ENCODE peak calls at places on chromosomes 16 and 17, in nine cellular contexts. One of them, this sample, is unnamed.
A peak's percentile ranks its signal among the peaks of the same experiment; 100 is the strongest.

GRCh38 chr17:38578229-38578628 is 27.5 kb downstream of the SRCIN1 start:
- DNase-seq in upper lobe of right lung: no peak
- DNase-seq in ascending aorta: no peak
- DNase-seq in stimulated activated CD4-positive, alpha-beta T cell treated with anti-CD3 and anti-CD28 coated beads, TNF-alpha, amount 100 ng/mL, for 4 hours: no peak
- DNase-seq in effector memory CD8-positive, alpha-beta T cell: no peak
- DNase-seq in neural progenitor cell: peak; percentile 72
- DNase-seq in activated T-cell treated with anti-CD3 and anti-CD28 coated beads, Interleukin-2, amount 50 U/mL, for 4 hours: no peak
- DNase-seq in cardiac muscle cell: no peak
- DNase-seq in thoracic aorta: no peak
- DNase-seq in this sample: no peak

GRCh38 chr17:69712801-69713311 is 298.4 kb downstream of the MAP2K6 start:
- DNase-seq in effector memory CD8-positive, alpha-beta T cell: no peak
- DNase-seq in neural progenitor cell: no peak
- DNase-seq in ascending aorta: no peak
- DNase-seq in stimulated activated CD4-positive, alpha-beta T cell treated with anti-CD3 and anti-CD28 coated beads, TNF-alpha, amount 100 ng/mL, for 4 hours: no peak
- DNase-seq in thoracic aorta: no peak
- DNase-seq in cardiac muscle cell: no peak
- DNase-seq in upper lobe of right lung: no peak
- DNase-seq in activated T-cell treated with anti-CD3 and anti-CD28 coated beads, Interleukin-2, amount 50 U/mL, for 4 hours: no peak
- DNase-seq in this sample: no peak

GRCh38 chr17:16887523-16888095 is 84.3 kb downstream of the TNFRSF13B start:
- DNase-seq in effector memory CD8-positive, alpha-beta T cell: no peak
- DNase-seq in stimulated activated CD4-positive, alpha-beta T cell treated with anti-CD3 and anti-CD28 coated beads, TNF-alpha, amount 100 ng/mL, for 4 hours: no peak
- DNase-seq in thoracic aorta: no peak
- DNase-seq in neural progenitor cell: no peak
- DNase-seq in cardiac muscle cell: no peak
- DNase-seq in ascending aorta: no peak
- DNase-seq in upper lobe of right lung: no peak
- DNase-seq in activated T-cell treated with anti-CD3 and anti-CD28 coated beads, Interleukin-2, amount 50 U/mL, for 4 hours: no peak
- DNase-seq in this sample: no peak

GRCh38 chr17:43676471-43676870 is 14.7 kb upstream of the MEOX1 start:
- DNase-seq in effector memory CD8-positive, alpha-beta T cell: no peak
- DNase-seq in cardiac muscle cell: no peak
- DNase-seq in thoracic aorta: no peak
- DNase-seq in stimulated activated CD4-positive, alpha-beta T cell treated with anti-CD3 and anti-CD28 coated beads, TNF-alpha, amount 100 ng/mL, for 4 hours: no peak
- DNase-seq in upper lobe of right lung: no peak
- DNase-seq in neural progenitor cell: no peak
- DNase-seq in activated T-cell treated with anti-CD3 and anti-CD28 coated beads, Interleukin-2, amount 50 U/mL, for 4 hours: no peak
- DNase-seq in ascending aorta: no peak
- DNase-seq in this sample: no peak

GRCh38 chr16:85168732-85169256 is 56.5 kb upstream of the CIBAR2 start:
- DNase-seq in upper lobe of right lung: no peak
- DNase-seq in cardiac muscle cell: peak; percentile 74
- DNase-seq in thoracic aorta: no peak
- DNase-seq in neural progenitor cell: peak; percentile 86
- DNase-seq in activated T-cell treated with anti-CD3 and anti-CD28 coated beads, Interleukin-2, amount 50 U/mL, for 4 hours: no peak
- DNase-seq in effector memory CD8-positive, alpha-beta T cell: no peak
- DNase-seq in ascending aorta: no peak
- DNase-seq in stimulated activated CD4-positive, alpha-beta T cell treated with anti-CD3 and anti-CD28 coated beads, TNF-alpha, amount 100 ng/mL, for 4 hours: no peak
- DNase-seq in this sample: no peak

GRCh38 chr17:34146440-34147043 is 108.5 kb upstream of the CCL2 start:
- DNase-seq in stimulated activated CD4-positive, alpha-beta T cell treated with anti-CD3 and anti-CD28 coated beads, TNF-alpha, amount 100 ng/mL, for 4 hours: peak; percentile 11
- DNase-seq in neural progenitor cell: peak; percentile 77
- DNase-seq in upper lobe of right lung: peak; percentile 77
- DNase-seq in ascending aorta: no peak
- DNase-seq in cardiac muscle cell: peak; percentile 52
- DNase-seq in effector memory CD8-positive, alpha-beta T cell: peak; percentile 23
- DNase-seq in activated T-cell treated with anti-CD3 and anti-CD28 coated beads, Interleukin-2, amount 50 U/mL, for 4 hours: peak; percentile 19
- DNase-seq in thoracic aorta: no peak
- DNase-seq in this sample: no peak

GRCh38 chr17:49249292-49249794 is 18.8 kb upstream of the PHOSPHO1 start:
- DNase-seq in effector memory CD8-positive, alpha-beta T cell: no peak
- DNase-seq in stimulated activated CD4-positive, alpha-beta T cell treated with anti-CD3 and anti-CD28 coated beads, TNF-alpha, amount 100 ng/mL, for 4 hours: no peak
- DNase-seq in activated T-cell treated with anti-CD3 and anti-CD28 coated beads, Interleukin-2, amount 50 U/mL, for 4 hours: no peak
- DNase-seq in neural progenitor cell: no peak
- DNase-seq in thoracic aorta: no peak
- DNase-seq in cardiac muscle cell: peak; percentile 16
- DNase-seq in upper lobe of right lung: peak; percentile 66
- DNase-seq in ascending aorta: no peak
- DNase-seq in this sample: no peak

GRCh38 chr16:51854401-51854951 is 692.5 kb downstream of the TOX3 start:
- DNase-seq in neural progenitor cell: no peak
- DNase-seq in upper lobe of right lung: no peak
- DNase-seq in effector memory CD8-positive, alpha-beta T cell: no peak
- DNase-seq in activated T-cell treated with anti-CD3 and anti-CD28 coated beads, Interleukin-2, amount 50 U/mL, for 4 hours: no peak
- DNase-seq in cardiac muscle cell: no peak
- DNase-seq in thoracic aorta: no peak
- DNase-seq in stimulated activated CD4-positive, alpha-beta T cell treated with anti-CD3 and anti-CD28 coated beads, TNF-alpha, amount 100 ng/mL, for 4 hours: no peak
- DNase-seq in ascending aorta: no peak
- DNase-seq in this sample: no peak

GRCh38 chr17:9959377-9959981 is 54.4 kb upstream of the RCVRN start:
- DNase-seq in upper lobe of right lung: peak; percentile 61
- DNase-seq in stimulated activated CD4-positive, alpha-beta T cell treated with anti-CD3 and anti-CD28 coated beads, TNF-alpha, amount 100 ng/mL, for 4 hours: no peak
- DNase-seq in neural progenitor cell: peak; percentile 87
- DNase-seq in ascending aorta: no peak
- DNase-seq in cardiac muscle cell: peak; percentile 69
- DNase-seq in activated T-cell treated with anti-CD3 and anti-CD28 coated beads, Interleukin-2, amount 50 U/mL, for 4 hours: no peak
- DNase-seq in thoracic aorta: no peak
- DNase-seq in effector memory CD8-positive, alpha-beta T cell: no peak
- DNase-seq in this sample: no peak

GRCh38 chr17:596763-597644 is 117.6 kb downstream of the VPS53 start:
- DNase-seq in cardiac muscle cell: no peak
- DNase-seq in stimulated activated CD4-positive, alpha-beta T cell treated with anti-CD3 and anti-CD28 coated beads, TNF-alpha, amount 100 ng/mL, for 4 hours: peak; percentile 5
- DNase-seq in neural progenitor cell: no peak
- DNase-seq in thoracic aorta: no peak
- DNase-seq in effector memory CD8-positive, alpha-beta T cell: no peak
- DNase-seq in ascending aorta: no peak
- DNase-seq in upper lobe of right lung: no peak
- DNase-seq in activated T-cell treated with anti-CD3 and anti-CD28 coated beads, Interleukin-2, amount 50 U/mL, for 4 hours: no peak
- DNase-seq in this sample: no peak

GRCh38 chr16:56744996-56745640 is 15.2 kb downstream of the NUP93 start:
- DNase-seq in neural progenitor cell: peak; percentile 34
- DNase-seq in activated T-cell treated with anti-CD3 and anti-CD28 coated beads, Interleukin-2, amount 50 U/mL, for 4 hours: no peak
- DNase-seq in thoracic aorta: no peak
- DNase-seq in effector memory CD8-positive, alpha-beta T cell: no peak
- DNase-seq in ascending aorta: no peak
- DNase-seq in stimulated activated CD4-positive, alpha-beta T cell treated with anti-CD3 and anti-CD28 coated beads, TNF-alpha, amount 100 ng/mL, for 4 hours: no peak
- DNase-seq in cardiac muscle cell: peak; percentile 90
- DNase-seq in upper lobe of right lung: no peak
- DNase-seq in this sample: no peak

GRCh38 chr16:24983521-24983920 is 31.6 kb downstream of the ARHGAP17 start:
- DNase-seq in thoracic aorta: no peak
- DNase-seq in neural progenitor cell: no peak
- DNase-seq in effector memory CD8-positive, alpha-beta T cell: no peak
- DNase-seq in upper lobe of right lung: no peak
- DNase-seq in stimulated activated CD4-positive, alpha-beta T cell treated with anti-CD3 and anti-CD28 coated beads, TNF-alpha, amount 100 ng/mL, for 4 hours: no peak
- DNase-seq in activated T-cell treated with anti-CD3 and anti-CD28 coated beads, Interleukin-2, amount 50 U/mL, for 4 hours: no peak
- DNase-seq in ascending aorta: no peak
- DNase-seq in cardiac muscle cell: no peak
- DNase-seq in this sample: no peak

GRCh38 chr17:851986-852385 is 69.8 kb downstream of the MRM3 start:
- DNase-seq in cardiac muscle cell: no peak
- DNase-seq in effector memory CD8-positive, alpha-beta T cell: no peak
- DNase-seq in upper lobe of right lung: no peak
- DNase-seq in thoracic aorta: no peak
- DNase-seq in stimulated activated CD4-positive, alpha-beta T cell treated with anti-CD3 and anti-CD28 coated beads, TNF-alpha, amount 100 ng/mL, for 4 hours: no peak
- DNase-seq in neural progenitor cell: no peak
- DNase-seq in activated T-cell treated with anti-CD3 and anti-CD28 coated beads, Interleukin-2, amount 50 U/mL, for 4 hours: no peak
- DNase-seq in ascending aorta: no peak
- DNase-seq in this sample: no peak

GRCh38 chr16:17529982-17530760 is 59.4 kb upstream of the XYLT1 start:
- DNase-seq in cardiac muscle cell: no peak
- DNase-seq in stimulated activated CD4-positive, alpha-beta T cell treated with anti-CD3 and anti-CD28 coated beads, TNF-alpha, amount 100 ng/mL, for 4 hours: no peak
- DNase-seq in ascending aorta: no peak
- DNase-seq in thoracic aorta: no peak
- DNase-seq in neural progenitor cell: no peak
- DNase-seq in effector memory CD8-positive, alpha-beta T cell: peak; percentile 12
- DNase-seq in upper lobe of right lung: no peak
- DNase-seq in activated T-cell treated with anti-CD3 and anti-CD28 coated beads, Interleukin-2, amount 50 U/mL, for 4 hours: no peak
- DNase-seq in this sample: no peak

GRCh38 chr17:50534222-50534978 is 1.9 kb downstream of the EPN3 start:
- DNase-seq in effector memory CD8-positive, alpha-beta T cell: no peak
- DNase-seq in thoracic aorta: no peak
- DNase-seq in cardiac muscle cell: no peak
- DNase-seq in neural progenitor cell: peak; percentile 55
- DNase-seq in upper lobe of right lung: no peak
- DNase-seq in activated T-cell treated with anti-CD3 and anti-CD28 coated beads, Interleukin-2, amount 50 U/mL, for 4 hours: no peak
- DNase-seq in stimulated activated CD4-positive, alpha-beta T cell treated with anti-CD3 and anti-CD28 coated beads, TNF-alpha, amount 100 ng/mL, for 4 hours: no peak
- DNase-seq in ascending aorta: no peak
- DNase-seq in this sample: no peak

GRCh38 chr16:83953796-83954576 is 946 bp downstream of the OSGIN1 start:
- DNase-seq in thoracic aorta: no peak
- DNase-seq in cardiac muscle cell: peak; percentile 34
- DNase-seq in effector memory CD8-positive, alpha-beta T cell: no peak
- DNase-seq in upper lobe of right lung: no peak
- DNase-seq in activated T-cell treated with anti-CD3 and anti-CD28 coated beads, Interleukin-2, amount 50 U/mL, for 4 hours: no peak
- DNase-seq in ascending aorta: no peak
- DNase-seq in neural progenitor cell: peak; percentile 54
- DNase-seq in stimulated activated CD4-positive, alpha-beta T cell treated with anti-CD3 and anti-CD28 coated beads, TNF-alpha, amount 100 ng/mL, for 4 hours: no peak
- DNase-seq in this sample: no peak

GRCh38 chr16:85057212-85057889 is 29.8 kb downstream of the KIAA0513 start:
- DNase-seq in ascending aorta: no peak
- DNase-seq in upper lobe of right lung: no peak
- DNase-seq in stimulated activated CD4-positive, alpha-beta T cell treated with anti-CD3 and anti-CD28 coated beads, TNF-alpha, amount 100 ng/mL, for 4 hours: no peak
- DNase-seq in neural progenitor cell: no peak
- DNase-seq in effector memory CD8-positive, alpha-beta T cell: no peak
- DNase-seq in cardiac muscle cell: peak; percentile 52
- DNase-seq in activated T-cell treated with anti-CD3 and anti-CD28 coated beads, Interleukin-2, amount 50 U/mL, for 4 hours: no peak
- DNase-seq in thoracic aorta: no peak
- DNase-seq in this sample: no peak

GRCh38 chr17:7587420-7587786 is 2.5 kb downstream of the SOX15 start:
- DNase-seq in upper lobe of right lung: no peak
- DNase-seq in effector memory CD8-positive, alpha-beta T cell: no peak
- DNase-seq in neural progenitor cell: no peak
- DNase-seq in thoracic aorta: no peak
- DNase-seq in stimulated activated CD4-positive, alpha-beta T cell treated with anti-CD3 and anti-CD28 coated beads, TNF-alpha, amount 100 ng/mL, for 4 hours: no peak
- DNase-seq in cardiac muscle cell: no peak
- DNase-seq in ascending aorta: no peak
- DNase-seq in activated T-cell treated with anti-CD3 and anti-CD28 coated beads, Interleukin-2, amount 50 U/mL, for 4 hours: no peak
- DNase-seq in this sample: peak; percentile 51

GRCh38 chr17:33751702-33752065 is 458.6 kb upstream of the ASIC2 start:
- DNase-seq in thoracic aorta: no peak
- DNase-seq in activated T-cell treated with anti-CD3 and anti-CD28 coated beads, Interleukin-2, amount 50 U/mL, for 4 hours: no peak
- DNase-seq in neural progenitor cell: peak; percentile 76
- DNase-seq in cardiac muscle cell: no peak
- DNase-seq in stimulated activated CD4-positive, alpha-beta T cell treated with anti-CD3 and anti-CD28 coated beads, TNF-alpha, amount 100 ng/mL, for 4 hours: no peak
- DNase-seq in ascending aorta: no peak
- DNase-seq in upper lobe of right lung: no peak
- DNase-seq in effector memory CD8-positive, alpha-beta T cell: no peak
- DNase-seq in this sample: no peak

GRCh38 chr17:7080445-7081041 is 492 bp upstream of the CLEC10A start:
- DNase-seq in stimulated activated CD4-positive, alpha-beta T cell treated with anti-CD3 and anti-CD28 coated beads, TNF-alpha, amount 100 ng/mL, for 4 hours: no peak
- DNase-seq in thoracic aorta: no peak
- DNase-seq in ascending aorta: no peak
- DNase-seq in upper lobe of right lung: no peak
- DNase-seq in effector memory CD8-positive, alpha-beta T cell: no peak
- DNase-seq in activated T-cell treated with anti-CD3 and anti-CD28 coated beads, Interleukin-2, amount 50 U/mL, for 4 hours: no peak
- DNase-seq in cardiac muscle cell: no peak
- DNase-seq in neural progenitor cell: no peak
- DNase-seq in this sample: no peak

GRCh38 chr16:67594956-67595355 is 32.6 kb downstream of the CTCF start:
- DNase-seq in neural progenitor cell: no peak
- DNase-seq in ascending aorta: no peak
- DNase-seq in cardiac muscle cell: no peak
- DNase-seq in thoracic aorta: no peak
- DNase-seq in activated T-cell treated with anti-CD3 and anti-CD28 coated beads, Interleukin-2, amount 50 U/mL, for 4 hours: no peak
- DNase-seq in stimulated activated CD4-positive, alpha-beta T cell treated with anti-CD3 and anti-CD28 coated beads, TNF-alpha, amount 100 ng/mL, for 4 hours: no peak
- DNase-seq in effector memory CD8-positive, alpha-beta T cell: no peak
- DNase-seq in upper lobe of right lung: no peak
- DNase-seq in this sample: no peak

GRCh38 chr16:27083861-27084261 is 17.1 kb downstream of the C16orf82 start:
- DNase-seq in thoracic aorta: no peak
- DNase-seq in upper lobe of right lung: peak; percentile 35
- DNase-seq in neural progenitor cell: peak; percentile 77
- DNase-seq in ascending aorta: no peak
- DNase-seq in stimulated activated CD4-positive, alpha-beta T cell treated with anti-CD3 and anti-CD28 coated beads, TNF-alpha, amount 100 ng/mL, for 4 hours: no peak
- DNase-seq in cardiac muscle cell: peak; percentile 23
- DNase-seq in effector memory CD8-positive, alpha-beta T cell: no peak
- DNase-seq in activated T-cell treated with anti-CD3 and anti-CD28 coated beads, Interleukin-2, amount 50 U/mL, for 4 hours: no peak
- DNase-seq in this sample: no peak

GRCh38 chr17:81831957-81832607 is 1.0 kb downstream of the MCRIP1 start:
- DNase-seq in cardiac muscle cell: no peak
- DNase-seq in upper lobe of right lung: peak; percentile 78
- DNase-seq in activated T-cell treated with anti-CD3 and anti-CD28 coated beads, Interleukin-2, amount 50 U/mL, for 4 hours: peak; percentile 48
- DNase-seq in thoracic aorta: no peak
- DNase-seq in ascending aorta: no peak
- DNase-seq in neural progenitor cell: no peak
- DNase-seq in effector memory CD8-positive, alpha-beta T cell: peak; percentile 47
- DNase-seq in stimulated activated CD4-positive, alpha-beta T cell treated with anti-CD3 and anti-CD28 coated beads, TNF-alpha, amount 100 ng/mL, for 4 hours: no peak
- DNase-seq in this sample: peak; percentile 42

GRCh38 chr17:78415821-78416301 is 37.4 kb downstream of the PGS1 start:
- DNase-seq in effector memory CD8-positive, alpha-beta T cell: no peak
- DNase-seq in upper lobe of right lung: no peak
- DNase-seq in thoracic aorta: no peak
- DNase-seq in ascending aorta: no peak
- DNase-seq in stimulated activated CD4-positive, alpha-beta T cell treated with anti-CD3 and anti-CD28 coated beads, TNF-alpha, amount 100 ng/mL, for 4 hours: no peak
- DNase-seq in cardiac muscle cell: no peak
- DNase-seq in activated T-cell treated with anti-CD3 and anti-CD28 coated beads, Interleukin-2, amount 50 U/mL, for 4 hours: no peak
- DNase-seq in neural progenitor cell: no peak
- DNase-seq in this sample: no peak

GRCh38 chr16:75225092-75225491 is 6.3 kb downstream of the CTRB1 start:
- DNase-seq in stimulated activated CD4-positive, alpha-beta T cell treated with anti-CD3 and anti-CD28 coated beads, TNF-alpha, amount 100 ng/mL, for 4 hours: no peak
- DNase-seq in cardiac muscle cell: no peak
- DNase-seq in activated T-cell treated with anti-CD3 and anti-CD28 coated beads, Interleukin-2, amount 50 U/mL, for 4 hours: no peak
- DNase-seq in neural progenitor cell: no peak
- DNase-seq in thoracic aorta: no peak
- DNase-seq in effector memory CD8-positive, alpha-beta T cell: no peak
- DNase-seq in ascending aorta: no peak
- DNase-seq in upper lobe of right lung: no peak
- DNase-seq in this sample: no peak

GRCh38 chr17:32878211-32878610 is 1.3 kb upstream of the MYO1D start:
- DNase-seq in effector memory CD8-positive, alpha-beta T cell: no peak
- DNase-seq in stimulated activated CD4-positive, alpha-beta T cell treated with anti-CD3 and anti-CD28 coated beads, TNF-alpha, amount 100 ng/mL, for 4 hours: no peak
- DNase-seq in activated T-cell treated with anti-CD3 and anti-CD28 coated beads, Interleukin-2, amount 50 U/mL, for 4 hours: no peak
- DNase-seq in ascending aorta: peak; percentile 33
- DNase-seq in neural progenitor cell: no peak
- DNase-seq in cardiac muscle cell: no peak
- DNase-seq in upper lobe of right lung: peak; percentile 83
- DNase-seq in thoracic aorta: peak; percentile 53
- DNase-seq in this sample: no peak

GRCh38 chr17:81395600-81396277 is 482 bp downstream of the BAHCC1 start:
- DNase-seq in thoracic aorta: no peak
- DNase-seq in cardiac muscle cell: no peak
- DNase-seq in neural progenitor cell: peak; percentile 58
- DNase-seq in activated T-cell treated with anti-CD3 and anti-CD28 coated beads, Interleukin-2, amount 50 U/mL, for 4 hours: no peak
- DNase-seq in stimulated activated CD4-positive, alpha-beta T cell treated with anti-CD3 and anti-CD28 coated beads, TNF-alpha, amount 100 ng/mL, for 4 hours: no peak
- DNase-seq in ascending aorta: no peak
- DNase-seq in upper lobe of right lung: no peak
- DNase-seq in effector memory CD8-positive, alpha-beta T cell: no peak
- DNase-seq in this sample: no peak

GRCh38 chr17:17107891-17108680 is 65.8 kb downstream of the MPRIP start:
- DNase-seq in cardiac muscle cell: no peak
- DNase-seq in ascending aorta: no peak
- DNase-seq in stimulated activated CD4-positive, alpha-beta T cell treated with anti-CD3 and anti-CD28 coated beads, TNF-alpha, amount 100 ng/mL, for 4 hours: no peak
- DNase-seq in thoracic aorta: no peak
- DNase-seq in activated T-cell treated with anti-CD3 and anti-CD28 coated beads, Interleukin-2, amount 50 U/mL, for 4 hours: no peak
- DNase-seq in effector memory CD8-positive, alpha-beta T cell: no peak
- DNase-seq in upper lobe of right lung: no peak
- DNase-seq in neural progenitor cell: no peak
- DNase-seq in this sample: no peak

GRCh38 chr16:23375643-23376042 is 73.5 kb downstream of the SCNN1B start:
- DNase-seq in thoracic aorta: no peak
- DNase-seq in ascending aorta: no peak
- DNase-seq in activated T-cell treated with anti-CD3 and anti-CD28 coated beads, Interleukin-2, amount 50 U/mL, for 4 hours: no peak
- DNase-seq in upper lobe of right lung: no peak
- DNase-seq in neural progenitor cell: no peak
- DNase-seq in effector memory CD8-positive, alpha-beta T cell: no peak
- DNase-seq in cardiac muscle cell: no peak
- DNase-seq in stimulated activated CD4-positive, alpha-beta T cell treated with anti-CD3 and anti-CD28 coated beads, TNF-alpha, amount 100 ng/mL, for 4 hours: no peak
- DNase-seq in this sample: no peak

GRCh38 chr17:50495217-50495823 is 12.9 kb upstream of the MYCBPAP start:
- DNase-seq in cardiac muscle cell: no peak
- DNase-seq in thoracic aorta: no peak
- DNase-seq in neural progenitor cell: no peak
- DNase-seq in stimulated activated CD4-positive, alpha-beta T cell treated with anti-CD3 and anti-CD28 coated beads, TNF-alpha, amount 100 ng/mL, for 4 hours: no peak
- DNase-seq in effector memory CD8-positive, alpha-beta T cell: no peak
- DNase-seq in upper lobe of right lung: no peak
- DNase-seq in ascending aorta: no peak
- DNase-seq in activated T-cell treated with anti-CD3 and anti-CD28 coated beads, Interleukin-2, amount 50 U/mL, for 4 hours: no peak
- DNase-seq in this sample: no peak

GRCh38 chr17:29615492-29616299 is 7.0 kb downstream of the CORO6 start:
- DNase-seq in ascending aorta: peak; percentile 63
- DNase-seq in activated T-cell treated with anti-CD3 and anti-CD28 coated beads, Interleukin-2, amount 50 U/mL, for 4 hours: peak; percentile 82
- DNase-seq in cardiac muscle cell: peak; percentile 89
- DNase-seq in effector memory CD8-positive, alpha-beta T cell: peak; percentile 85
- DNase-seq in neural progenitor cell: peak; percentile 94
- DNase-seq in stimulated activated CD4-positive, alpha-beta T cell treated with anti-CD3 and anti-CD28 coated beads, TNF-alpha, amount 100 ng/mL, for 4 hours: peak; percentile 76
- DNase-seq in upper lobe of right lung: peak; percentile 92
- DNase-seq in thoracic aorta: peak; percentile 43
- DNase-seq in this sample: no peak